ENCODE peak calls at places on chromosomes 1 and 21, in seven cellular contexts. H, L, M, W, S, Z and N are unnamed samples.

GRCh38 chr1:15620155-15620545 is 2.9 kb downstream of the DDI2 start:
- DNase-seq in H (no peak), L (peak; percentile 51), M (no peak), W (no peak), S (peak; percentile 46), Z (no peak), N (no peak)

GRCh38 chr1:206489980-206490534 is 17.3 kb upstream of the RASSF5 start:
- DNase-seq in H (peak; percentile 88), L (peak; percentile 86), M (peak; percentile 78), W (peak; percentile 76), S (no peak), Z (peak; percentile 71), N (peak; percentile 37)

GRCh38 chr1:180221461-180221860 is 8.6 kb upstream of the LHX4 start:
- DNase-seq in H (no peak), L (peak; percentile 13), M (no peak), W (no peak), S (no peak), Z (no peak), N (no peak)

GRCh38 chr1:114341886-114342285 is 169.1 kb downstream of the TRIM33 start:
- DNase-seq in H (no peak), L (no peak), M (no peak), W (no peak), S (no peak), Z (no peak), N (no peak)

GRCh38 chr1:233518344-233518743 is 95.6 kb upstream of the KCNK1 start:
- DNase-seq in H (peak; percentile 88), L (peak; percentile 11), M (no peak), W (no peak), S (no peak), Z (peak; percentile 22), N (no peak)

GRCh38 chr21:43269461-43269860 is 100.7 kb downstream of the CRYAA start:
- DNase-seq in H (peak; percentile 84), L (no peak), M (no peak), W (no peak), S (no peak), Z (no peak), N (peak; percentile 13)

GRCh38 chr1:240506176-240506575 is 105.8 kb downstream of the GREM2 start:
- DNase-seq in H (no peak), L (no peak), M (no peak), W (no peak), S (no peak), Z (no peak), N (no peak)

GRCh38 chr1:33763406-33763805 is 100.5 kb upstream of the HMGB4 start:
- DNase-seq in H (no peak), L (no peak), M (no peak), W (no peak), S (peak; percentile 64), Z (no peak), N (no peak)

GRCh38 chr1:25649505-25650218 is 33.1 kb downstream of the MAN1C1 start:
- DNase-seq in H (no peak), L (no peak), M (no peak), W (no peak), S (no peak), Z (no peak), N (no peak)

GRCh38 chr1:113452921-113453770 is 62.8 kb downstream of the MAGI3 start:
- DNase-seq in H (peak; percentile 70), L (peak; percentile 67), M (no peak), W (no peak), S (peak; percentile 3), Z (peak; percentile 14), N (no peak)

GRCh38 chr1:3468236-3469103 is 14.0 kb downstream of the ARHGEF16 start:
- DNase-seq in H (no peak), L (no peak), M (no peak), W (peak; percentile 12), S (no peak), Z (peak; percentile 8), N (no peak)

GRCh38 chr1:167675440-167675839 is 45.4 kb downstream of the RCSD1 start:
- DNase-seq in H (no peak), L (no peak), M (no peak), W (no peak), S (no peak), Z (no peak), N (no peak)

GRCh38 chr1:10451286-10451685 is 1.5 kb downstream of the CORT start:
- DNase-seq in H (no peak), L (peak; percentile 40), M (no peak), W (no peak), S (no peak), Z (no peak), N (no peak)
- H3K27ac ChIP-seq in H (no peak overlapping the region), L (no peak overlapping the region), M (no peak overlapping the region), W (no peak overlapping the region), S (no peak overlapping the region), Z (no peak overlapping the region), N (no peak overlapping the region)

GRCh38 chr1:28139033-28139712 is 37.3 kb downstream of the PTAFR start:
- DNase-seq in H (no peak), L (peak; percentile 68), M (no peak), W (no peak), S (no peak), Z (no peak), N (no peak)

GRCh38 chr1:28136636-28137613 is 39.6 kb downstream of the PTAFR start:
- DNase-seq in H (no peak), L (no peak), M (no peak), W (no peak), S (no peak), Z (no peak), N (no peak)

GRCh38 chr1:28132110-28132897 is 43.9 kb upstream of the EYA3 start:
- DNase-seq in H (peak; percentile 95), L (no peak), M (no peak), W (no peak), S (no peak), Z (no peak), N (no peak)

GRCh38 chr1:28134651-28135207 is 41.8 kb downstream of the PTAFR start:
- DNase-seq in H (peak; percentile 87), L (no peak), M (no peak), W (no peak), S (no peak), Z (no peak), N (no peak)

DNA sequence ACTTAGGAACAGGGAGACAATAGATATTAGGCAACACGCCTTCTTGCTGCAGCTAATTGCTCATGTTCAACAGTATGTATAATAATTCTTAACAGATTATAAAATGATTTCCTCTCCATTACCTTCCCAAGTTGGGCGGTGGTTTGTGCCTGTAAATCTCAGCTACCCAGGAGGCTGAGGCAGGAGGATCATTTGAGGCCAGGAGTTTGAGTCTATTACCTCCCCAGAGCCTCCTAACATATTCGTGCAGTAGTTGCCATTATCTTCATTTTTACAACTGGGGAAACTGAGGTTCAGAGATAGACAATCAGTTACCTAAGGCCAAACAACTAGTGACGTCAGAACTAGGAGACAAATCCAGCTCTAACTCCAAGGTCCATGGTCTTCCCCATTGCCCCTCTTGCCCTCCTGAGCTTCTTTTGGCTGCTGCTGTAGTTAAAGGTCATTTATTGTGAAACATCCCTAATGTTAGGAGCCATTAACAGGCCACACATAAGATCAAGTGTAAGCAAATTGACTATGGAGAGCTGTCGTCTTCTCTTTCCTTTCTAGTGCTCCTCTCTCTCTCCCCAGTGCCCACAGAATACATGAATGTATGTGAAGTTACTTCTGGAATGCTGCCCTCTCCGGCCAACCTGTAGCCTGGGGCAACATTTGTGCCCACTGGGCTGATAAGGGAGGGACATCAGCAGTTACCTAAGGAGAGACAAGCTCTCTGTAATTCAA is 40.4 kb downstream of the PTAFR start:
- DNase-seq in H (no peak), L (no peak), M (no peak), W (no peak), S (no peak), Z (no peak), N (no peak)
- H3K27ac ChIP-seq in H (peak overlapping the region; percentile 95), L (no peak overlapping the region), M (no peak overlapping the region), W (no peak overlapping the region), S (peak overlapping the region; percentile 95), Z (no peak overlapping the region), N (no peak overlapping the region)

DNA sequence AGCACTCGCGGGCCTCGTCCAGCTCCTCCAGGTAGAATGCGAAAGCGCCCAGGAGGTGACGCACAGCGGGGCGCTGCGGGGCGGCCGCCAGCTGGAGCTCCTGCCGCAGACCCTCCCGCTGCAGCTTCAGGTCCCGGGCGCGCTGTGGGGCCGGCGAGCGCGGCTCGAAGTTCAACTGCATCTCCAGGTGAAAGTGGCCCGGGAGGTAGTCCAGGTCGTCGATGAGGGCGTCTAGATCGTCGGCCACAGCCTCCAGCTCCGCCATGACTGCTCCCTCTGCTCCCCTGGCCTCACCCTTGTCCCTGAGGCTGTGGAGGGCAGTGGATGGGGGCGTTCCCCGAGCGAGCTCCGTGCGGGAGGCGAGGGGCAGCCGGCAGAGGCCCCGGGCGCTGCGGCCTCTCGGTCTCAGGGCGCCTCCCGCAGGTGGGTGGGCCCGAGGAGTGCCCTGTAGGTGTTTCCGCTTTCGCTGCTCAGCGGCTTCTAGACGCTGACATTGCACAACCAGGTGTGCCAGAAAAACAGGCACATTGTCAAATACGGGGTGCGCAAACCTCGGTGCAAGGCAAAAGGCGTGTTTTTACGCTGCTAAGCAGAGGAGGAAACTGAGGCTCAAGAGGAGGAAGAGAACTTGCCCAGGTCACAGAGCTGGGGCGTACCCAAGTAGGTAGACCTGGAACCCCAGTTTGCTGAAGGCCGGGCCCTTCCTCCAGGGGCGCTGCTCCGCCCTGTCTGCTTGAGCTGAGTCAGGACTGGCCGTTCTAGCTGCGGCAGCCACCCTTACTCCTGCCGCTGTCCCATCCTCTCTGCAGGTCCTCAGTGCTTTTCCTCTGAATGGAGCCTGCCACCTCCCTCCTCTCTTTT is at the start of gene TTC22:
- DNase-seq in H (peak; percentile 63), L (no peak), M (peak; percentile 76), W (no peak), S (no peak), Z (peak; percentile 88), N (peak; percentile 54)
- H3K27ac ChIP-seq in H (no peak within 1 kb of the TSS), L (no peak within 1 kb of the TSS), M (peak within 1 kb of the TSS; percentile 80), W (no peak within 1 kb of the TSS), S (peak within 1 kb of the TSS; percentile 58), Z (peak within 1 kb of the TSS; percentile 87), N (peak within 1 kb of the TSS; percentile 69)

GRCh38 chr1:119288751-119289150 is 79.8 kb upstream of the HAO2 start:
- DNase-seq in H (no peak), L (no peak), M (no peak), W (no peak), S (no peak), Z (no peak), N (no peak)

GRCh38 chr1:119293777-119294176 is 74.8 kb upstream of the HAO2 start:
- DNase-seq in H (no peak), L (no peak), M (no peak), W (no peak), S (no peak), Z (no peak), N (no peak)

GRCh38 chr1:119294199-119294598 is 74.4 kb upstream of the HAO2 start:
- DNase-seq in H (no peak), L (no peak), M (no peak), W (no peak), S (no peak), Z (no peak), N (no peak)

GRCh38 chr1:119290297-119290696 is 78.3 kb upstream of the HAO2 start:
- DNase-seq in H (no peak), L (no peak), M (no peak), W (no peak), S (no peak), Z (no peak), N (no peak)

DNA sequence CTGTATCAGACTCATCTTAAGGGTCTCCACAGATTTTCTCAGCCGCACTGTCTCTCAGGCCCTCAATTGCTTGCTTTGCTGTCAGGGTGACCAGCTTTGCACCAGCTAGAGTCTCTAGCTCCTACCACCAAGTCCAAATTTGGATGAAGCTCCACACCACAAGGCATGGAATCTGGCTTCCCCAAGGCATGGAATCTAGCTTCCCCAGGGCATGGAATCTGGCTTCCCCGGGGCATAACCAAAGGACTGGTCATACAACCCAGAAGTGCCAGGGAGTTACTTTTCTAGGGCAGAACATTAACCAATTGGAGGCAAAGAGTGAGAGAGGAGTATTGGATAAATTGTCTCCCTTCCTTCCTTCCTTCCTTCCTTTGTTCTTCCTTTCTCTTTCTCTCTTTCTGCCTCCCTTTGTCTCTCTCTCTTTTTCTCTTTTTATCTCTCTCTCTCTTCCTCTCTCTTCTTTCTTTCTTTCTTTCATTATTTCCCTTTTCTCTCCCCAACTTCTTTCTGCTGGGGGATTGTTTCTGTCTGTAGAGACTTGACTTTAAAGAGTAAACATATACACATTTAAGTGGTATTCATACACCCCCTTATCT is 76.9 kb upstream of the HAO2 start:
- DNase-seq in H (no peak), L (no peak), M (no peak), W (no peak), S (no peak), Z (no peak), N (no peak)
- H3K27ac ChIP-seq in H (no peak overlapping the region), L (no peak overlapping the region), M (no peak overlapping the region), W (no peak overlapping the region), S (no peak overlapping the region), Z (no peak overlapping the region), N (no peak overlapping the region)